ENCODE peak calls at places on chromosomes 7 and 10, in seven cellular contexts. U is GM12878, P is K562, E is SK-N-SH, W is HepG2, C is HCT116, L is H1. I is an unnamed sample.

GRCh38 chr10:86363833-86364511 is 2.6 kb downstream of the GRID1 start:
- DNase-seq in U (no peak), P (no peak), E (no peak), W (no peak), C (no peak), L (no peak), I (no peak)

GRCh38 chr7:150378115-150378852 is 846 bp upstream of the ZNF775 start:
- DNase-seq in U (no peak), P (peak; percentile 72), E (peak; percentile 75), W (peak; percentile 82), C (peak; percentile 19), L (peak; percentile 88), I (peak; percentile 36)

GRCh38 chr10:77774940-77775391 is 137.4 kb upstream of the KCNMA1 start:
- DNase-seq in U (no peak), P (no peak), E (no peak), W (peak; percentile 22), C (no peak), L (no peak), I (no peak)

GRCh38 chr7:50592940-50593339 is 27.7 kb upstream of the DDC start:
- DNase-seq in U (no peak), P (no peak), E (no peak), W (no peak), C (no peak), L (no peak), I (no peak)

GRCh38 chr10:18738835-18739234 is 79.6 kb downstream of the ARL5B start:
- DNase-seq in U (no peak), P (no peak), E (no peak), W (no peak), C (no peak), L (no peak), I (no peak)

GRCh38 chr10:86298501-86299001 is 68.0 kb downstream of the GRID1 start:
- DNase-seq in U (no peak), P (no peak), E (no peak), W (no peak), C (no peak), L (no peak), I (no peak)

GRCh38 chr7:106129291-106129690 is 17.2 kb upstream of the SYPL1 start:
- DNase-seq in U (no peak), P (no peak), E (no peak), W (no peak), C (no peak), L (no peak), I (no peak)

GRCh38 chr7:24241216-24241615 is 42.8 kb upstream of the NPY start:
- DNase-seq in U (no peak), P (no peak), E (no peak), W (no peak), C (no peak), L (no peak), I (no peak)

GRCh38 chr10:126252884-126253612 is 135.2 kb downstream of the ADAM12 start:
- DNase-seq in U (no peak), P (no peak), E (no peak), W (no peak), C (no peak), L (no peak), I (peak; percentile 41)

GRCh38 chr7:82049442-82049841 is 279.6 kb upstream of the HGF start:
- DNase-seq in U (peak; percentile 23), P (no peak), E (peak; percentile 33), W (no peak), C (no peak), L (no peak), I (no peak)

GRCh38 chr7:155787171-155787851 is 25.0 kb downstream of the SHH start:
- DNase-seq in U (no peak), P (no peak), E (peak; percentile 83), W (no peak), C (no peak), L (no peak), I (no peak)

GRCh38 chr10:79487296-79488194 is 24.8 kb upstream of the EIF5AL1 start:
- DNase-seq in U (no peak), P (peak; percentile 83), E (peak; percentile 77), W (peak; percentile 61), C (peak; percentile 81), L (peak; percentile 80), I (peak; percentile 79)

GRCh38 chr10:19194866-19195265 is 146.3 kb downstream of the MALRD1 start:
- DNase-seq in U (no peak), P (no peak), E (no peak), W (peak; percentile 9), C (no peak), L (no peak), I (no peak)

GRCh38 chr7:127870231-127870907 is 160.9 kb downstream of the LRRC4 start:
- DNase-seq in U (no peak), P (no peak), E (no peak), W (no peak), C (no peak), L (no peak), I (no peak)
- TF ChIP-seq JUND in U (no peak), P (no peak), E (no peak), W (no peak), C (no peak), L (no peak), I (no peak)

DNA sequence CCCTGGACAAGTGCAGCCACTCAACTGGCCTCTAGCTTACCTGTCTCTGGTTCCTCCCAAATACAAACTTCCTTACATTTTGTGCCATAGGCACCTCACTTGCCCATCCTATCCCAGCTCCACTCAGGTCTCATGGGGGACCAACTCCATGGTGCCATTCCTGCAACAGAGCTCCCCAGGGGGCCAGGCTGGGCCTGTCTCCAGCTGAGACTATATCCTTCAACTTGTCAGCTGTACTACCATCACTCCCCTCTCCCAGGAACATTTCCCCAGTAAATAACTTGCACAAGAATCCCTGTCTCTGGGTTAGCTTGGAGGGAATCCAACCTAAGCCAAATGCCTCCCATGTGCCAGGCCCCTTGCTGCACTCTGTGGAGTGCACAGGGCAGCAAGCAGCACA is 33.2 kb downstream of the FRMPD2 start:
- DNase-seq in U (no peak), P (no peak), E (no peak), W (no peak), C (no peak), L (no peak), I (no peak)
- TF ChIP-seq JUND in U (no peak), P (no peak), E (no peak), W (no peak), C (no peak), L (no peak), I (no peak)

DNA sequence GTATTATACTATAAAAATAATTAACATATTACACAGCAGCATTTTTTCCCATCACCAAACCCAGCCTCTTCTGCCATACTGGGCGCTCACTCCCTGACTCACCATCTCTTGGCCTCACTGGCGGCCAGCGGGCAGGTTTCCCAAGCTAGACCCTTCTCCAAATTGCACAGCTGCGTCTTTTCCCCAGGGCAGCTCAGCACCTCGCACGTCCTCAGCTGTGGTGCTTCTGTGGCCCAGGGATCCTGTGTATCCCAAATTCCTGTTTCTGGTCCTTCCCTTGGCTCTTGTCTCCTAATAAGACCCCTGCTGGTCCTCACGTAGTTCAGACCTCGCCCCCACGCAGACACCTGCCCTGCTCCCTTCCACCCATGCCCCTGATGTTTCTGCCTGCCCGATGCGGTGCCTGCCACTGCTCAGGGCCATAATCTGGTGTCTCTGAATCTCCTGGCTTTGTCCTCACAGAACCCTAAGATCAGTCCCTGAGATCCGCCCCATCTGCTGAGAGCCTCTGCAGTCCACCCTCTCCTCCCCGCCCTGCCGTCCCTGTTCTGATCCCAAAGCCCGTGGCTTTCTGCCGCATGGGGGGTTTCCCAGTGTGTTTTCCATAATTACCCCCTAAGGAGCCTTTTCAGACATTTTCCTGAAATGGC is 290.1 kb downstream of the TCERG1L start:
- DNase-seq in U (no peak), P (no peak), E (no peak), W (no peak), C (no peak), L (no peak), I (no peak)
- TF ChIP-seq JUND in U (no peak), P (no peak), E (no peak), W (no peak), C (no peak), L (no peak), I (no peak)

GRCh38 chr10:84156009-84156408 is 16.7 kb downstream of the GHITM start:
- DNase-seq in U (no peak), P (no peak), E (no peak), W (no peak), C (no peak), L (no peak), I (no peak)

GRCh38 chr10:84155521-84155920 is 16.2 kb downstream of the GHITM start:
- DNase-seq in U (no peak), P (no peak), E (no peak), W (no peak), C (no peak), L (no peak), I (no peak)

GRCh38 chr10:84158549-84158948 is 15.1 kb upstream of the GPR15LG start:
- DNase-seq in U (no peak), P (no peak), E (no peak), W (no peak), C (no peak), L (no peak), I (no peak)

GRCh38 chr10:84158061-84158460 is 15.5 kb upstream of the GPR15LG start:
- DNase-seq in U (no peak), P (no peak), E (no peak), W (no peak), C (no peak), L (no peak), I (no peak)

DNA sequence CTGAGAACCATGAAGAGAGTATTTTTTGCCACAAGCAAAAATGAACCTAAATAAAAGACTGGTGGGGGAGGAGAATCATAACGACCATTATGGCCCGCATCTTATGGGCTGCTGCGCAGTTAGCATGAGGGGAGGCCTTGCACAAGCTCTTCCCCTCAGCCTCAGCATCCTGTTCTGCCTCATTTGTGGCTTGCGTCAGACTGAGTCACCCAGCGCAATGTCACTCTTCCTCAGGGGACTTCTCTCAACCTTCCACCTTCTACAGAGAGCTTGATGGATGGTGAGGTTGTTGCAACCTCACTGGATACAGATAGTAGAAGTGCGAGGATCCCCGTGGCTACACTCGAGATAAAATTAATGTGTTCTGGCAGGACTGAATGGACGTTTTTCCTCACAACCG is 16.8 kb upstream of the GPR15LG start:
- DNase-seq in U (no peak), P (no peak), E (no peak), W (no peak), C (no peak), L (no peak), I (no peak)
- TF ChIP-seq JUND in U (no peak), P (peak; percentile 81), E (no peak), W (no peak), C (no peak), L (no peak), I (no peak)

I was measured in T47D.